ENCODE peak calls at places on chromosomes 12 and 14, in eight cellular contexts. B, H, N, A, F, J, Y and U are unnamed samples.

GRCh38 chr12:47576256-47576655 is 129.6 kb downstream of the RPAP3 start:
- DNase-seq in B (no peak), H (no peak), N (no peak), A (no peak), F (no peak), J (no peak), Y (no peak), U (no peak)

GRCh38 chr12:87383705-87384104 is 645.5 kb downstream of the C12orf50 start:
- DNase-seq in B (no peak), H (no peak), N (no peak), A (no peak), F (no peak), J (no peak), Y (no peak), U (no peak)

GRCh38 chr12:117968084-117968789 is 553 bp downstream of the KSR2 start:
- DNase-seq in B (no peak), H (no peak), N (no peak), A (no peak), F (no peak), J (no peak), Y (no peak), U (no peak)

GRCh38 chr12:76024942-76025600 is 6.5 kb downstream of the PHLDA1 start:
- DNase-seq in B (no peak), H (no peak), N (no peak), A (no peak), F (no peak), J (no peak), Y (no peak), U (no peak)

GRCh38 chr14:101256266-101256665 is 305.0 kb upstream of the DIO3 start:
- DNase-seq in B (no peak), H (no peak), N (no peak), A (no peak), F (no peak), J (no peak), Y (no peak), U (no peak)

GRCh38 chr12:120066341-120066740 is 50.2 kb downstream of the RAB35 start:
- DNase-seq in B (no peak), H (no peak), N (no peak), A (no peak), F (no peak), J (no peak), Y (no peak), U (no peak)

GRCh38 chr12:46209914-46210834 is 58.7 kb downstream of the SLC38A1 start:
- DNase-seq in B (peak; percentile 59), H (no peak), N (peak; percentile 39), A (peak; percentile 82), F (no peak), J (peak; percentile 54), Y (peak; percentile 70), U (peak; percentile 99)

GRCh38 chr14:92513966-92514843 is 624 bp downstream of the RIN3 start:
- DNase-seq in B (peak; percentile 26), H (peak; percentile 62), N (no peak), A (peak; percentile 30), F (peak; percentile 28), J (peak; percentile 39), Y (peak; percentile 40), U (no peak)

GRCh38 chr14:20429801-20430669 is 5.9 kb downstream of the KLHL33 start:
- DNase-seq in B (no peak), H (no peak), N (no peak), A (no peak), F (no peak), J (no peak), Y (no peak), U (no peak)

GRCh38 chr12:74896186-74896585 is 313.5 kb downstream of the KCNC2 start:
- DNase-seq in B (no peak), H (no peak), N (no peak), A (no peak), F (no peak), J (no peak), Y (no peak), U (no peak)

GRCh38 chr12:28795306-28795705 is 353.8 kb upstream of the FAR2 start:
- DNase-seq in B (no peak), H (no peak), N (no peak), A (no peak), F (no peak), J (no peak), Y (no peak), U (no peak)

GRCh38 chr12:63940295-63940997 is 95.9 kb downstream of the SRGAP1 start:
- DNase-seq in B (no peak), H (no peak), N (no peak), A (no peak), F (peak; percentile 40), J (no peak), Y (no peak), U (peak; percentile 67)

GRCh38 chr12:124648710-124649384 is 81.4 kb upstream of the NCOR2 start:
- DNase-seq in B (no peak), H (peak; percentile 18), N (no peak), A (no peak), F (no peak), J (no peak), Y (no peak), U (no peak)

GRCh38 chr12:55188974-55189556 is 31.8 kb upstream of the OR10A7 start:
- DNase-seq in B (peak; percentile 71), H (peak; percentile 68), N (no peak), A (peak; percentile 23), F (peak; percentile 67), J (no peak), Y (peak; percentile 43), U (peak; percentile 47)

GRCh38 chr12:2489266-2489665 is 305.5 kb upstream of the FKBP4 start:
- DNase-seq in B (no peak), H (no peak), N (no peak), A (no peak), F (no peak), J (no peak), Y (no peak), U (no peak)

GRCh38 chr12:14836336-14837210 is 6.8 kb downstream of the ART4 start:
- DNase-seq in B (peak; percentile 11), H (peak; percentile 66), N (no peak), A (no peak), F (no peak), J (no peak), Y (no peak), U (no peak)

GRCh38 chr14:62988967-62989366 is 56.3 kb downstream of the KCNH5 start:
- DNase-seq in B (no peak), H (no peak), N (no peak), A (no peak), F (no peak), J (no peak), Y (no peak), U (no peak)

GRCh38 chr12:79409562-79409961 is 281.2 kb downstream of the PAWR start:
- DNase-seq in B (no peak), H (no peak), N (no peak), A (no peak), F (no peak), J (no peak), Y (no peak), U (no peak)

GRCh38 chr14:67241416-67242362 is at the start of gene PALS1:
- DNase-seq in B (peak; percentile 49), H (no peak), N (no peak), A (no peak), F (peak; percentile 83), J (no peak), Y (no peak), U (peak; percentile 66)

GRCh38 chr14:28382460-28383220 is 383.9 kb upstream of the FOXG1 start:
- DNase-seq in B (peak; percentile 9), H (no peak), N (no peak), A (no peak), F (no peak), J (no peak), Y (no peak), U (no peak)

GRCh38 chr14:83702619-83703018 is 1827.3 kb upstream of the FLRT2 start:
- DNase-seq in B (no peak), H (no peak), N (no peak), A (no peak), F (no peak), J (no peak), Y (no peak), U (no peak)

GRCh38 chr14:69692542-69693053 is 74.3 kb upstream of the SRSF5 start:
- DNase-seq in B (no peak), H (peak; percentile 21), N (no peak), A (no peak), F (no peak), J (no peak), Y (no peak), U (no peak)

GRCh38 chr12:75722714-75723200 is 211.3 kb upstream of the KRR1 start:
- DNase-seq in B (peak; percentile 48), H (no peak), N (no peak), A (peak; percentile 34), F (no peak), J (no peak), Y (peak; percentile 49), U (peak; percentile 67)

GRCh38 chr14:55609681-55610080 is 29.7 kb downstream of the KTN1 start:
- DNase-seq in B (no peak), H (no peak), N (no peak), A (no peak), F (no peak), J (no peak), Y (no peak), U (no peak)

GRCh38 chr14:105498430-105499255 is 7.6 kb downstream of the TEDC1 start:
- DNase-seq in B (no peak), H (no peak), N (no peak), A (peak; percentile 14), F (no peak), J (no peak), Y (no peak), U (no peak)

GRCh38 chr12:116385486-116386217 is 108.2 kb upstream of the MED13L start:
- DNase-seq in B (no peak), H (peak; percentile 57), N (no peak), A (no peak), F (peak; percentile 19), J (no peak), Y (no peak), U (no peak)

GRCh38 chr14:59239030-59239429 is 50.6 kb downstream of the DAAM1 start:
- DNase-seq in B (no peak), H (no peak), N (no peak), A (no peak), F (no peak), J (no peak), Y (no peak), U (no peak)

GRCh38 chr12:93860659-93861373 is 183.6 kb downstream of the CRADD start:
- DNase-seq in B (no peak), H (no peak), N (no peak), A (no peak), F (no peak), J (no peak), Y (no peak), U (no peak)